ENCODE peak calls at places on chromosomes 12 and 14, in five cellular contexts. W, Q, E, J and M are unnamed samples.

GRCh38 chr14:95156765-95157194 is 549 bp downstream of the DICER1 start:
- DNase-seq in Q (peak), E (peak), J (peak), W (no peak), M (no peak)

GRCh38 chr12:6494351-6494743 is 445 bp downstream of the NCAPD2 start:
- DNase-seq in J (no peak), W (no peak), E (no peak), Q (no peak), M (no peak)

GRCh38 chr14:23076785-23077408 is 18.0 kb downstream of the ACIN1 start:
- DNase-seq in W (no peak), E (peak), J (no peak), Q (peak), M (no peak)

GRCh38 chr14:104513641-104514046 is 65.9 kb upstream of the C14orf180 start:
- DNase-seq in J (no peak), Q (no peak), W (no peak), E (no peak), M (no peak)

GRCh38 chr12:13345722-13346121 is 149.2 kb downstream of the EMP1 start:
- DNase-seq in Q (no peak), E (no peak), J (no peak), W (no peak), M (no peak)

GRCh38 chr12:93844385-93844784 is 167.2 kb downstream of the CRADD start:
- DNase-seq in W (no peak), Q (no peak), J (no peak), E (no peak), M (no peak)

GRCh38 chr12:32765906-32766305 is 10.2 kb upstream of the YARS2 start:
- DNase-seq in E (no peak), W (no peak), Q (peak), J (no peak), M (no peak)

GRCh38 chr14:55698051-55698450 is 118.0 kb downstream of the KTN1 start:
- DNase-seq in E (no peak), Q (peak), J (no peak), W (no peak), M (no peak)

GRCh38 chr14:51783765-51784164 is 76.6 kb upstream of the GNG2 start:
- DNase-seq in W (no peak), Q (peak), E (peak), J (no peak), M (no peak)

GRCh38 chr12:32534698-32535097 is 135.3 kb downstream of the FGD4 start:
- DNase-seq in E (no peak), J (no peak), Q (no peak), W (no peak), M (no peak)

GRCh38 chr14:34569750-34570149 is 30.2 kb upstream of the EAPP start:
- DNase-seq in Q (peak), E (peak), W (no peak), J (no peak), M (no peak)

GRCh38 chr12:123916729-123917128 is 55.9 kb downstream of the CCDC92 start:
- DNase-seq in J (no peak), Q (peak), W (no peak), E (peak), M (no peak)

GRCh38 chr14:23632461-23633159 is 3.6 kb upstream of the DHRS2 start:
- DNase-seq in J (no peak), Q (no peak), W (no peak), E (no peak), M (no peak)

GRCh38 chr12:69620921-69621320 is 10.2 kb upstream of the LRRC10 start:
- DNase-seq in E (no peak), Q (no peak), J (no peak), W (no peak), M (no peak)

GRCh38 chr14:49971156-49972141 is 78.6 kb downstream of the ARF6 start:
- DNase-seq in W (no peak), J (no peak), E (peak), Q (peak), M (no peak)

GRCh38 chr12:7588703-7589329 is 76.9 kb downstream of the APOBEC1 start:
- DNase-seq in J (no peak), W (peak), E (peak), Q (peak), M (no peak)

GRCh38 chr12:7395950-7396349 is 48.0 kb downstream of the CD163L1 start:
- DNase-seq in Q (peak), E (peak), J (no peak), W (no peak), M (no peak)

GRCh38 chr12:71556881-71557280 is 106.8 kb downstream of the ZFC3H1 start:
- DNase-seq in E (peak), W (no peak), Q (peak), J (no peak), M (no peak)

GRCh38 chr12:117090816-117091711 is 8.2 kb downstream of the TESC start:
- DNase-seq in J (no peak), Q (no peak), W (no peak), E (no peak), M (no peak)

GRCh38 chr12:121325922-121326396 is 26.3 kb downstream of the ANAPC5 start:
- DNase-seq in J (no peak), E (no peak), Q (peak), W (no peak), M (no peak)

GRCh38 chr14:102645746-102646440 is 53.4 kb downstream of the RCOR1 start:
- DNase-seq in J (no peak), W (no peak), Q (no peak), E (peak), M (no peak)

GRCh38 chr12:96206957-96207356 is 12.8 kb downstream of the ELK3 start:
- DNase-seq in Q (no peak), E (no peak), W (no peak), J (no peak), M (no peak)

GRCh38 chr14:52314521-52315354 is 626 bp downstream of the PTGER2 start:
- DNase-seq in E (peak), Q (peak), J (peak), W (no peak), M (no peak)

GRCh38 chr12:128258866-128259555 is 8.0 kb upstream of the TMEM132C start:
- DNase-seq in E (no peak), J (no peak), W (no peak), Q (no peak), M (no peak)

GRCh38 chr12:1435044-1435443 is 159.3 kb downstream of the FBXL14 start:
- DNase-seq in W (no peak), E (no peak), Q (no peak), J (no peak), M (no peak)

GRCh38 chr12:66644151-66644550 is 34.7 kb downstream of the GRIP1 start:
- DNase-seq in J (no peak), Q (peak), E (no peak), W (no peak), M (no peak)

GRCh38 chr12:19539836-19540235 is 100.5 kb downstream of the AEBP2 start:
- DNase-seq in E (no peak), W (no peak), Q (no peak), J (no peak), M (no peak)

GRCh38 chr14:73526036-73526984 is 10.6 kb upstream of the ACOT1 start:
- DNase-seq in Q (peak), E (peak), W (no peak), J (no peak), M (no peak)

GRCh38 chr12:81303935-81304334 is 226.1 kb downstream of the ACSS3 start:
- DNase-seq in E (no peak), W (no peak), Q (no peak), J (no peak), M (no peak)

GRCh38 chr12:89351489-89352241 is 636 bp downstream of the DUSP6 start:
- DNase-seq in Q (peak), W (no peak), J (peak), E (peak), M (no peak)

GRCh38 chr14:55891692-55892091 is 226.5 kb upstream of the PELI2 start:
- DNase-seq in E (no peak), Q (no peak), J (no peak), W (no peak), M (no peak)

GRCh38 chr12:9049520-9050133 is 60.3 kb downstream of the KLRG1 start:
- DNase-seq in E (peak), W (no peak), J (no peak), Q (peak), M (no peak)

GRCh38 chr12:11730299-11731041 is 81.0 kb downstream of the ETV6 start:
- DNase-seq in E (no peak), J (no peak), Q (no peak), W (no peak), M (no peak)

GRCh38 chr14:104970231-104971068 is 7.7 kb downstream of the AHNAK2 start:
- DNase-seq in E (peak), W (peak), Q (peak), J (peak), M (no peak)

GRCh38 chr12:88336071-88336768 is 194.1 kb downstream of the TMTC3 start:
- DNase-seq in J (no peak), W (no peak), Q (peak), E (no peak), M (no peak)

GRCh38 chr12:51320695-51321320 is 3.2 kb downstream of the BIN2 start:
- DNase-seq in E (peak), W (no peak), Q (peak), J (no peak), M (no peak)

GRCh38 chr14:91575469-91576208 is 65.5 kb upstream of the PPP4R3A start:
- DNase-seq in Q (no peak), J (no peak), W (no peak), E (no peak), M (no peak)

GRCh38 chr14:91573528-91573893 is 63.4 kb upstream of the PPP4R3A start:
- DNase-seq in Q (no peak), W (no peak), E (no peak), J (no peak), M (no peak)

GRCh38 chr14:91570021-91570420 is 59.9 kb upstream of the PPP4R3A start:
- DNase-seq in W (no peak), J (no peak), Q (no peak), E (no peak), M (no peak)

GRCh38 chr14:91577632-91578233 is 67.6 kb upstream of the PPP4R3A start:
- DNase-seq in Q (no peak), J (no peak), E (no peak), W (no peak), M (no peak)

GRCh38 chr14:91573894-91574837 is 64.1 kb upstream of the PPP4R3A start:
- DNase-seq in J (no peak), W (no peak), E (peak), Q (peak), M (peak)
- TF ChIP-seq CTCF in J (no peak), W (no peak), E (no peak), Q (no peak), M (no peak)

DNA sequence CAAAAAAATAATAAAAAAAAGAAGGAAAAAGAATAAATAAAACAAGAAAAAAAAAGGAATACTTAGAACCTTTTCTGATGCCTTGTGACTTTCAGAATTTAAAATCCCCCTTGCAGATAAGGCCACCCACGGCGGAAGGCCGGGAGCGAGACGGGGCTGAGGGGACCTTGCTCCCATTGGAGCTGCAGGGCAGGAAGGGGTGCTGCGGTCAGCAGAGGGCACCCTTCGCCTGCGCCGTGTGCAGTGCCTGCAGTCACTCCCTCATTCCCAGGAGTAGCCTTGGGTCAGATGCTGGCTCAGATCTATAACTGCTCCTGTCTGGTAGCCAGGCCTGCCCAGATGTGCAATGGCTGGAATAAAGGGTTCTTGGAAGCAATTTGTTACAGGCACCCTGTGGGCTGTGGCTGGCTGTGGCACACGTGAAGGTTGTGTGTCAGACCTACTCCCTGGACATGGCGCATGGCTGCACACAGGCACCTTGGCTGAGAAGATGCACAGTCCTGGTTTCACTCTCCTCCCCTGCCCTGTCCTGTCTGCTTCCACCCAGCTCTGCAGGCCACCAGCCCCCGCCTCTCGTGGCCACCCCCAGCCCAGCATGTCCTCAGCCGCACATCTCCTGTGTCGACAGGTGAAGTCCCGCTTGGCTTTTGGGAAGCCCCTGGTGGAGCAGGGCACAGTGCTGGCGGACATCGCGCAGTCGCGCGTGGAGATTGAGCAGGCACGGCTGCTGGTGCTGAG is 13.4 kb upstream of the ALDH2 start:
- DNase-seq in J (peak), E (peak), Q (peak), W (no peak), M (peak)
- TF ChIP-seq CTCF in J (peak), E (peak), Q (peak), W (peak), M (peak)

DNA sequence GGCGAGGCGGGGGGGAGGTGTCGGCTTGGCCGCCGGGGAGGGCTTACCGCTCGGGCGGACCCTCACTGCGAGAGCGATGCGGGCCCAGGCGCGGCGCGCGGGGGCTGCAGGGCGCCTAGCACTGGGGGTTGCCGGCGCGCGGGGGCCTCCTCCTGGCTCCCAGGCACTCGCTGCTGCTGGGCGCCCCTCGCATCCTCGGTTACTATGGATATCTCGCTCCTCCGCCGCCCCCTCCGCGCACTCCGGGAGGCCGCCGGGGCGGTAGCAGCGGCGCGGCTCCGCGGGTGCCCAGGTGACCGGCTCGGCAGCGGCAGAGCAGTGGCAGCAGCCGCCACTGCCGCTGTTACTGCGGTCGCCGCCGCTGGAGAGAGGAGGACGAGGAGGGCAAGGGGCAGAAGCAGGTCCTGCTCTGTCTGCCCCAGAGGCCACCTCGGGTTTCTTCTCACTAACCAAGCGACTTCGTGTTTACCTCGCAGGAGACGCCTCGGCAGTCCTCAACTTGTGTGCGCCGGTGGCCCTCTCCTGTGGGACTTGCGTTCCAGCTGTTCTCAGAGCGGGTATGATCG is 250.1 kb downstream of the APAF1 start:
- DNase-seq in Q (no peak), W (no peak), J (no peak), E (no peak), M (no peak)
- TF ChIP-seq CTCF in Q (no peak), W (no peak), J (no peak), E (no peak), M (no peak)

GRCh38 chr12:109302770-109303169 is 6.3 kb downstream of the FOXN4 start:
- DNase-seq in Q (no peak), W (no peak), J (no peak), E (no peak), M (no peak)
- TF ChIP-seq CTCF in Q (no peak), W (no peak), J (no peak), E (no peak), M (no peak)

GRCh38 chr14:24798911-24799310 is 164.9 kb upstream of the GZMB start:
- DNase-seq in J (no peak), W (no peak), E (no peak), Q (no peak), M (no peak)

GRCh38 chr14:24804813-24805212 is 170.8 kb upstream of the GZMB start:
- DNase-seq in J (no peak), E (no peak), Q (no peak), W (no peak), M (no peak)

GRCh38 chr14:24801024-24801423 is 167.0 kb upstream of the GZMB start:
- DNase-seq in Q (no peak), W (no peak), E (no peak), J (no peak), M (no peak)

GRCh38 chr14:24803933-24804494 is 170.0 kb upstream of the GZMB start:
- DNase-seq in J (no peak), Q (no peak), E (no peak), W (no peak), M (no peak)

DNA sequence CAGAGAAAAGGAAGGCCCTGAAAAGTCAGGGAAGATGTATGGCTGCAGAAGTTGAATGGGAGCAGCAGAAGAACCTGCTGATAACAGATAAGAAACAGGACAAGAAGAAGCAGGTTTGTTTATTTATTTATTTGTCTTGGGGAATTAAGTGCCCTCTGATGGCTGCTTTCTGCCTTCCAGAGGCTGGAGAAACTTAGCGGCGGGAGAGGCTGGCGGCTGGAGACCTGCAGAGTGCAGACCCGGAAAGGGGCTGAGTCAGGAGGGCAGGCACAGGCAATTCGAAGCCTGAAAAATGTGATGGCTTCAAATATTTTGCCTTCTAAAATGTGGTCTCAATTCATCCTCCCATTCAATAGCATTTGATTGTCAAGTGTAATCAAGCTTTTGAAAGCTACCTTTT is 168.2 kb upstream of the GZMB start:
- DNase-seq in W (no peak), J (no peak), Q (no peak), E (no peak), M (no peak)
- TF ChIP-seq CTCF in W (no peak), J (no peak), Q (no peak), E (no peak), M (no peak)